ENCODE peak calls at places on chromosomes 6 and 20, in four cellular contexts. D, S, W and H are unnamed samples.

GRCh38 chr6:170032706-170033309 is 258.1 kb downstream of the DLL1 start:
- DNase-seq in D (no peak), S (no peak), W (no peak), H (peak)

GRCh38 chr20:57133926-57134650 is 132.4 kb downstream of the BMP7 start:
- DNase-seq in D (no peak), S (no peak), W (no peak), H (no peak)

GRCh38 chr20:32858189-32858588 is 534 bp upstream of the EFCAB8 start:
- DNase-seq in D (no peak), S (no peak), W (no peak), H (no peak)

GRCh38 chr6:15663057-15663638 is 320 bp upstream of the DTNBP1 start:
- DNase-seq in D (peak), S (peak), W (no peak), H (no peak)

GRCh38 chr6:16322666-16323312 is 84.4 kb downstream of the GMPR start:
- DNase-seq in D (peak), S (no peak), W (no peak), H (peak)

GRCh38 chr6:21610376-21610775 is 16.8 kb downstream of the SOX4 start:
- DNase-seq in D (no peak), S (no peak), W (no peak), H (no peak)

GRCh38 chr20:57647933-57648785 is 27.9 kb upstream of the ZBP1 start:
- DNase-seq in D (no peak), S (no peak), W (no peak), H (peak)

GRCh38 chr6:152309648-152310047 is 327.5 kb downstream of the SYNE1 start:
- DNase-seq in D (no peak), S (no peak), W (no peak), H (peak)

GRCh38 chr6:160261991-160262718 is 3.5 kb upstream of the SLC22A2 start:
- DNase-seq in D (peak), S (no peak), W (peak), H (no peak)

GRCh38 chr6:63806573-63806913 is 170.9 kb downstream of the PHF3 start:
- DNase-seq in D (no peak), S (no peak), W (no peak), H (no peak)

GRCh38 chr6:147699637-147700036 is 191.1 kb downstream of the SAMD5 start:
- DNase-seq in D (no peak), S (peak), W (no peak), H (no peak)

GRCh38 chr6:26538936-26539615 is 910 bp downstream of the HMGN4 start:
- DNase-seq in D (no peak), S (no peak), W (no peak), H (no peak)

GRCh38 chr6:136405410-136406029 is 115.9 kb upstream of the BCLAF1 start:
- DNase-seq in D (no peak), S (no peak), W (no peak), H (no peak)

GRCh38 chr6:149855741-149856140 is 8.4 kb downstream of the LRP11 start:
- DNase-seq in D (no peak), S (peak), W (no peak), H (no peak)
- H3K27ac ChIP-seq in D (no peak), S (peak), W (peak), H (no peak)

GRCh38 chr6:28880519-28880893 is 43.3 kb downstream of the TRIM27 start:
- DNase-seq in D (no peak), S (no peak), W (no peak), H (no peak)
- H3K4me3 ChIP-seq in D (peak), S (peak), W (peak), H (peak)

DNA sequence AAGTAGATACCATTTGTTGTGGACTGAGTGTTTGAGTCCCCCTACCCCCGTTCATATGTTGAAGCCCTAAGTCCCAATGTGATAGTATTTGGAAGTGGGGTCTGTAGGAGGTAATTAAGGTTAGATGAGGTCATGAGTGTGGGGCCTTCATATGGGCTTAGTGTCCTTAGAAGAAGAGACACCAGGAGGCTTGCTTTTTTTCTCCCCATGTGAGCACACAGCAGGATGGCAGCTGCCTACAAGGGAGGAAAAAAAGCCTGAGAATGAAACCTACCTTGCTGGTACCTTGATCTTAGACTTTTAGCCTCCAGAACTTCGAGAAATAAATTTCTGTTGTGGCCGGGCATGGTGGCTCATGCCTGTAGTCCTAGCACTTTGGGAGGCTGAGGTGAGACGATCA is 67.9 kb upstream of the TULP4 start:
- DNase-seq in D (no peak), S (no peak), W (no peak), H (no peak)
- H3K9ac ChIP-seq in D (no peak), S (no peak), W (no peak), H (no peak)

GRCh38 chr6:39923394-39923793 is 10.9 kb downstream of the MOCS1 start:
- DNase-seq in D (no peak), S (no peak), W (no peak), H (peak)
- H3K27ac ChIP-seq in D (no peak), S (no peak), W (no peak), H (peak)